ENCODE peak calls at places on chromosomes 5 and 9, in four cellular contexts. P is H9, N is H1, C is IMR-90. U is an unnamed sample.

GRCh38 chr9:6197330-6197729 is 18.3 kb upstream of the IL33 start:
- DNase-seq in P (peak; percentile 35), N (no peak), C (peak; percentile 5), U (peak; percentile 63)

GRCh38 chr5:96381526-96381925 is 51.5 kb downstream of the PCSK1 start:
- DNase-seq in P (no peak), N (no peak), C (no peak), U (peak; percentile 14)

GRCh38 chr5:141874262-141874964 is 3.8 kb downstream of the PCDH1 start:
- DNase-seq in P (no peak), N (no peak), C (no peak), U (no peak)

GRCh38 chr9:91433180-91433579 is 9.5 kb upstream of the NFIL3 start:
- DNase-seq in P (no peak), N (no peak), C (peak; percentile 98), U (no peak)

GRCh38 chr5:136749016-136749415 is 383.7 kb upstream of the TRPC7 start:
- DNase-seq in P (no peak), N (no peak), C (peak; percentile 4), U (no peak)

GRCh38 chr9:90773593-90773992 is 28.0 kb upstream of the SYK start:
- DNase-seq in P (no peak), N (no peak), C (no peak), U (peak; percentile 53)

GRCh38 chr5:105952875-105953274 is 1717.9 kb downstream of the EFNA5 start:
- DNase-seq in P (no peak), N (no peak), C (peak; percentile 47), U (no peak)

GRCh38 chr5:132496631-132497487 is 6.3 kb upstream of the IRF1 start:
- DNase-seq in P (peak; percentile 93), N (peak; percentile 92), C (peak; percentile 87), U (peak; percentile 82)

GRCh38 chr5:95931118-95931833 is 30.4 kb downstream of the ELL2 start:
- DNase-seq in P (no peak), N (no peak), C (no peak), U (no peak)

GRCh38 chr5:80754900-80755299 is 100.1 kb upstream of the DHFR start:
- DNase-seq in P (no peak), N (no peak), C (peak; percentile 3), U (no peak)

GRCh38 chr9:125906144-125906543 is 159.0 kb downstream of the PBX3 start:
- DNase-seq in P (no peak), N (no peak), C (peak; percentile 54), U (no peak)

GRCh38 chr9:6354072-6354686 is 26.0 kb downstream of the TPD52L3 start:
- DNase-seq in P (peak; percentile 33), N (peak; percentile 51), C (peak; percentile 77), U (peak; percentile 73)

GRCh38 chr9:36237230-36237629 is 21.0 kb downstream of the GNE start:
- DNase-seq in P (no peak), N (no peak), C (no peak), U (no peak)

GRCh38 chr5:180815241-180816031 is 12.8 kb upstream of the MGAT1 start:
- DNase-seq in P (no peak), N (no peak), C (no peak), U (no peak)

DNA sequence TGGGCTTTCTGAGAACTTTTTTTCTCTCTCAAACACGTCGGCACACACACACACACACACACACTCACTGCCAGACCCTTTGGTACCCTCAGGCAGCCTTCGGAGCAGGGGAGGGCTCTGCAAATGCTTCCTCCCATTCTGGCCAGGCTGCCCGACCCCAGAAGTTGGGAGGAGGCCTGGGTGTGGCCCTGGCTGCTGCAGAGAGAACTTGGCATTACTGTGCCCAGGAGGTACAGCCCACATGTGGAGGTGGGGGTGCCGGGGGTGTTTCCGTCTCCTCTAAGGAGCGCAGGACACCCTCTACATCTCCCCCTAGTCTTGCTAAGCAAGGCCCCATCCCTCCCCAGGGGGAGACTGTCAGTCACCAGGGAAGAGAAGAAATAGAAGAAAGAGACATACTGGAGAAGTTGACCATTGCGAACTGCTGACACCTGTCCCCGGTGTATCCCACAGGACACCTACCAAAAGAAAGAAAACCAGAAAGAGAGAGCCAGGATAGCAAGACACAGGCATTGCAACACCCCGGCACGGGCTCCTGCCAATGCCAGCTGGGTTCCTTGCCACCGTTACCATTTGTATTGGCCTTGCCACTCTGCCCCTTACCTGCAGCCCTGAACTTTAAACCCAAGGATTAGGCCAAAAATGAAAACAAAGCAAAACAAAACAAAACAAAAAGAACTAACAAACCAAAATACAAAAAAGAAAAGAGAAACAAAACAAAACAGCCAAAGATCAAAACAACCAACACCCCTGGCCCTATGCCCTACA is 69.3 kb downstream of the PSD2 start:
- DNase-seq in P (no peak), N (no peak), C (no peak), U (no peak)
- H3K56ac ChIP-seq in P (no peak overlapping the region), N (no peak overlapping the region), C (no peak overlapping the region), U (no peak overlapping the region)

GRCh38 chr9:32970554-32970953 is 30.9 kb downstream of the APTX start:
- DNase-seq in P (no peak), N (no peak), C (no peak), U (no peak)

GRCh38 chr9:32968101-32969011 is 33.1 kb downstream of the APTX start:
- DNase-seq in P (no peak), N (peak; percentile 81), C (peak; percentile 57), U (peak; percentile 36)

GRCh38 chr9:32966036-32966435 is 35.4 kb downstream of the APTX start:
- DNase-seq in P (no peak), N (no peak), C (no peak), U (no peak)

DNA sequence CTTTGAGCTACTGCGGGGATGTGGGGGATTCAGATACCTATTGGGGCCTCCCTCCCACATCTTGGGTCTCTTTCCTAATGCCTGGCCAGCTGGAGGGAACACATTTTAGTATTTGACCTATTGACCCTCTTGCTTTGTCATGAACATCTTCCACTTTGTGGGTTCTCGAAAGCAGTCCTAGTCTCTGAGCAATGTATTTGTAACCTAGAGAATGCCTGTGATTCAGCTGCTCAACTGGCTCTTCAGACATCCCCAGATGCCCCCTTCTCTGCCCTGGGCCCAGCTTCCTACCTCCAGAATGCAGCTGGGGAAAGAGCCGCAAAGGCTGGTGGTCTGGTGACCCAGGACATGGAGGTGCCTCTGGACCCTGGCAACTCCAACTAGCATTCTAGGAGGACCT is 32.2 kb downstream of the APTX start:
- DNase-seq in P (no peak), N (no peak), C (peak; percentile 74), U (no peak)
- H3K56ac ChIP-seq in P (no peak overlapping the region), N (no peak overlapping the region), C (no peak overlapping the region), U (no peak overlapping the region)

GRCh38 chr5:161696992-161697391 is 11.5 kb downstream of the GABRA6 start:
- DNase-seq in P (no peak), N (no peak), C (no peak), U (no peak)

GRCh38 chr5:161703528-161703927 is 18.0 kb downstream of the GABRA6 start:
- DNase-seq in P (no peak), N (no peak), C (no peak), U (no peak)

GRCh38 chr5:161700065-161700464 is 14.5 kb downstream of the GABRA6 start:
- DNase-seq in P (no peak), N (no peak), C (no peak), U (peak; percentile 10)
- H3K56ac ChIP-seq in P (no peak overlapping the region), N (no peak overlapping the region), C (no peak overlapping the region), U (peak overlapping the region; percentile 54)

GRCh38 chr9:76354221-76354620 is 40.0 kb downstream of the RFK start:
- DNase-seq in P (no peak), N (no peak), C (no peak), U (no peak)

GRCh38 chr9:76351006-76351405 is 43.2 kb downstream of the RFK start:
- DNase-seq in P (no peak), N (no peak), C (no peak), U (no peak)

GRCh38 chr9:76353280-76353679 is 40.9 kb downstream of the RFK start:
- DNase-seq in P (no peak), N (no peak), C (no peak), U (no peak)

GRCh38 chr9:76349865-76350264 is 44.4 kb downstream of the RFK start:
- DNase-seq in P (no peak), N (no peak), C (no peak), U (no peak)

DNA sequence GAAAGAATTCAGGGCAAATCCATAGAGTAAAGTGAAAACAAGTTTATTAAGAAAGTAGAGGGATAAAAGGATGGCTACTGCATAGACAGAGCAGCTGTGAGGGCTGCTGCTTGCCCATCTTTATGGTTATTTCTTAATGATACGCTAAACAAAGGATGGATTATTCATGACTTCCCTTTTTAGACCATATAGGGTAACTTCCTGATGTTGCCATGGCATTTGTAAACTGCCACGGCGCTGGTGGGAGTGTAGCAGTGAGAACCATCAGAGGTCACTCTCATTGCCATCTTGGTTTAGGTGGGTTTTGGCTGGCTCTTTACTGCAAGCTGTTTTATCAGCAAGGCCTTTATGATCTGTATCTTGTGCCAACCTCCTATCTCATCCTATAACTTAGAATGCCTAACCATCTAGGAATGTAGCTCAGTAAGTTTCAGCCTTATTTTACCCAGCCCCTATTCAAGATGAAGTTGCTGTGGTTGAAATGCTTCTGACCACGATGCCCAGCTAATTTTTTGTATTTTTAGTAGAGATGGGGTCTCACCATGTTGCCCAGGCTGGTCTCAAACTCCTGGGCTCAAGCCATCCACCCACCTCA is 42.1 kb downstream of the RFK start:
- DNase-seq in P (no peak), N (no peak), C (no peak), U (no peak)
- H3K56ac ChIP-seq in P (no peak overlapping the region), N (no peak overlapping the region), C (no peak overlapping the region), U (no peak overlapping the region)

DNA sequence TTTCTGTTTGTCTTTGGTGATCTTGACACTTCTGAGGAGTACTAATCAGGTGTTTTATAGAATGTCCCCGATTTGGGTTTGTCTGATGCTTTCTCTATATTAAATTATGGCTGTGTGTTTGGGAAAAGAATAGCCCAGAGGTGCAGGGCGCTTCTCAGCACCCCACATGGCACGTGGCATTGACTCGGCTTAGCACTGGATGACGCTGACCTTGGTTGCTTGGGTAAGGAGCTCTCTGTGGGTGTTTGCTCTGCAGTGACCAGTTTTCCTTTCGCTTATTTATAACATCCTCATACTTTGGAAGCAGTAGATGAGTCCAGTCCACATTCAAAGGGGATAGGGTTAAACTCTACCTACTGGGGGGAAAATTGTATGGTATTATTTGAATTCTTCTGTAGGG is 12.5 kb upstream of the FAM120AOS start:
- DNase-seq in P (no peak), N (no peak), C (no peak), U (no peak)
- H3K56ac ChIP-seq in P (no peak overlapping the region), N (peak overlapping the region; percentile 18), C (no peak overlapping the region), U (no peak overlapping the region)

GRCh38 chr9:89676281-89676680 is 71.5 kb downstream of the GADD45G start:
- DNase-seq in P (no peak), N (no peak), C (no peak), U (no peak)

GRCh38 chr9:89677696-89678393 is 73.0 kb downstream of the GADD45G start:
- DNase-seq in P (peak; percentile 92), N (peak; percentile 71), C (no peak), U (no peak)

GRCh38 chr9:89678394-89679005 is 73.7 kb downstream of the GADD45G start:
- DNase-seq in P (peak; percentile 47), N (no peak), C (no peak), U (no peak)

GRCh38 chr9:89674667-89675402 is 70.0 kb downstream of the GADD45G start:
- DNase-seq in P (peak; percentile 86), N (no peak), C (no peak), U (peak; percentile 93)

DNA sequence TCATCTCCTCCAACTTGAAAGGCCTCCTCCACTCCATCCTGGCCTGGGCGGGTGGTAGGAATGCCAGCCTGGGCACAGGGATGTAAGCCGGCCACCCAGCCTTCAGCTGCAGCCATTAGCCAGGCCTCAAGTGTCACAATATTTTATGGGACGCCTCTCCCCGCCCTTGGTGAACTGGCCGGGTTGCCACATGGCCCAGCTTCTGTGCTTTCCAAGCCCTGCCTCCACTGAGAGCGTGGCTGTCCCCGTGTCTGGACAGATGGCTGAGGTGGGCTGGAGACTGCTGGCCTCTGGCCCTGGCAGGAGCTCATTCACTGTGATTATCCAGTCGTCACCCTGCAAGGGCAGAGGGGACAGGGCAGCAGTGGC is 70.6 kb downstream of the GADD45G start:
- DNase-seq in P (no peak), N (no peak), C (no peak), U (no peak)
- H3K56ac ChIP-seq in P (no peak overlapping the region), N (no peak overlapping the region), C (no peak overlapping the region), U (peak overlapping the region; percentile 62)

U was measured in mesendoderm.